ENCODE peak calls at places on chromosomes 13 and 19, in eight cellular contexts. G, Z, C, N, F, M, T and K are unnamed samples.

GRCh38 chr13:97948041-97948440 is 5.4 kb upstream of the IPO5 start:
- DNase-seq in G (no peak), Z (peak; percentile 28), C (no peak), N (no peak), F (no peak), M (no peak), T (no peak), K (no peak)

GRCh38 chr19:42459926-42460325 is 17.2 kb upstream of the CXCL17 start:
- DNase-seq in G (no peak), Z (no peak), C (no peak), N (no peak), F (no peak), M (no peak), T (no peak), K (no peak)

GRCh38 chr19:44796701-44797115 is 12.2 kb upstream of the BCAM start:
- DNase-seq in G (peak; percentile 82), Z (no peak), C (no peak), N (peak; percentile 82), F (no peak), M (no peak), T (peak; percentile 79), K (no peak)

GRCh38 chr19:927707-928401 is 2.0 kb downstream of the ARID3A start:
- DNase-seq in G (no peak), Z (no peak), C (no peak), N (no peak), F (no peak), M (no peak), T (no peak), K (no peak)

GRCh38 chr13:96785986-96786385 is 208.3 kb downstream of the OXGR1 start:
- DNase-seq in G (no peak), Z (no peak), C (no peak), N (no peak), F (no peak), M (no peak), T (no peak), K (no peak)

GRCh38 chr19:46861691-46862503 is 1.1 kb downstream of the ARHGAP35 start:
- DNase-seq in G (no peak), Z (peak; percentile 24), C (no peak), N (no peak), F (peak; percentile 28), M (peak; percentile 46), T (no peak), K (no peak)

GRCh38 chr13:30026093-30026492 is 175.7 kb upstream of the UBL3 start:
- DNase-seq in G (no peak), Z (peak; percentile 99), C (no peak), N (no peak), F (no peak), M (no peak), T (no peak), K (no peak)

GRCh38 chr13:98435356-98435755 is 141.6 kb downstream of the STK24 start:
- DNase-seq in G (no peak), Z (no peak), C (no peak), N (no peak), F (no peak), M (no peak), T (no peak), K (no peak)

GRCh38 chr19:41933131-41933458 is 4.8 kb upstream of the ERFL start:
- DNase-seq in G (no peak), Z (no peak), C (no peak), N (no peak), F (no peak), M (peak; percentile 65), T (no peak), K (no peak)

GRCh38 chr13:46211521-46212351 is at the start of gene LRRC63:
- DNase-seq in G (peak; percentile 63), Z (peak; percentile 41), C (peak; percentile 66), N (peak; percentile 74), F (peak; percentile 95), M (peak; percentile 94), T (peak; percentile 1), K (peak; percentile 70)

GRCh38 chr19:7665076-7665475 is 3.8 kb upstream of the RETN start:
- DNase-seq in G (no peak), Z (peak; percentile 59), C (no peak), N (no peak), F (no peak), M (no peak), T (no peak), K (no peak)

GRCh38 chr13:72696590-72696989 is 30.8 kb downstream of the MZT1 start:
- DNase-seq in G (no peak), Z (peak; percentile 24), C (no peak), N (no peak), F (peak; percentile 24), M (peak; percentile 35), T (no peak), K (no peak)

GRCh38 chr19:16113727-16114126 is 2.0 kb downstream of the RAB8A start:
- DNase-seq in G (no peak), Z (no peak), C (no peak), N (no peak), F (peak; percentile 35), M (peak; percentile 55), T (no peak), K (no peak)

GRCh38 chr19:56333506-56333905 is 18.9 kb upstream of the ZSCAN5A start:
- DNase-seq in G (peak; percentile 14), Z (peak; percentile 59), C (no peak), N (peak; percentile 44), F (peak; percentile 73), M (peak; percentile 71), T (no peak), K (no peak)

GRCh38 chr13:75236774-75237173 is 245.2 kb downstream of the TBC1D4 start:
- DNase-seq in G (no peak), Z (peak; percentile 59), C (no peak), N (no peak), F (no peak), M (no peak), T (no peak), K (no peak)

GRCh38 chr19:58409010-58409790 is 751 bp downstream of the ZNF584 start:
- DNase-seq in G (no peak), Z (peak; percentile 35), C (no peak), N (no peak), F (peak; percentile 59), M (peak; percentile 48), T (no peak), K (no peak)

GRCh38 chr13:51935326-51936171 is 73.8 kb downstream of the CCDC70 start:
- DNase-seq in G (no peak), Z (peak; percentile 4), C (no peak), N (no peak), F (peak; percentile 51), M (peak; percentile 58), T (no peak), K (peak; percentile 37)

GRCh38 chr13:108326318-108326717 is 56.8 kb downstream of the TNFSF13B start:
- DNase-seq in G (peak; percentile 70), Z (no peak), C (no peak), N (peak; percentile 10), F (peak; percentile 21), M (peak; percentile 18), T (peak; percentile 25), K (no peak)